ENCODE peak calls at places on chromosomes 2 and 18, in four cellular contexts. One of them, this sample, is unnamed.

GRCh38 chr2:219675206-219675605 is 47.8 kb downstream of the SLC4A3 start:
- DNase-seq in kidney epithelial cell: no peak
- DNase-seq in fibroblast of mammary gland: no peak
- DNase-seq in CD4-positive, alpha-beta T cell: no peak
- DNase-seq in this sample: no peak

GRCh38 chr2:100887713-100888112 is 67.8 kb downstream of the NPAS2 start:
- DNase-seq in CD4-positive, alpha-beta T cell: no peak
- DNase-seq in kidney epithelial cell: no peak
- DNase-seq in fibroblast of mammary gland: no peak
- DNase-seq in this sample: no peak

GRCh38 chr2:66532972-66533868 is 98.3 kb downstream of the MEIS1 start:
- DNase-seq in CD4-positive, alpha-beta T cell: no peak
- DNase-seq in kidney epithelial cell: no peak
- DNase-seq in fibroblast of mammary gland: no peak
- DNase-seq in this sample: no peak

GRCh38 chr2:120308038-120308910 is 37.7 kb upstream of the INHBB start:
- DNase-seq in CD4-positive, alpha-beta T cell: no peak
- DNase-seq in fibroblast of mammary gland: peak; percentile 62
- DNase-seq in kidney epithelial cell: no peak
- DNase-seq in this sample: no peak

GRCh38 chr2:58215429-58215828 is 25.7 kb downstream of the FANCL start:
- DNase-seq in fibroblast of mammary gland: peak; percentile 38
- DNase-seq in CD4-positive, alpha-beta T cell: no peak
- DNase-seq in kidney epithelial cell: no peak
- DNase-seq in this sample: no peak

GRCh38 chr2:126359494-126359893 is 296.5 kb upstream of the GYPC start:
- DNase-seq in fibroblast of mammary gland: peak; percentile 0
- DNase-seq in kidney epithelial cell: no peak
- DNase-seq in CD4-positive, alpha-beta T cell: no peak
- DNase-seq in this sample: no peak

GRCh38 chr2:126900646-126901319 is 2.1 kb downstream of the TEX51 start:
- DNase-seq in fibroblast of mammary gland: no peak
- DNase-seq in CD4-positive, alpha-beta T cell: no peak
- DNase-seq in kidney epithelial cell: no peak
- DNase-seq in this sample: no peak

GRCh38 chr18:55588001-55588875 is at the start of gene TCF4:
- DNase-seq in kidney epithelial cell: no peak
- DNase-seq in CD4-positive, alpha-beta T cell: no peak
- DNase-seq in fibroblast of mammary gland: peak; percentile 50
- DNase-seq in this sample: peak; percentile 55

GRCh38 chr2:203484266-203485112 is 50.6 kb downstream of the RAPH1 start:
- DNase-seq in CD4-positive, alpha-beta T cell: peak; percentile 43
- DNase-seq in fibroblast of mammary gland: peak; percentile 40
- DNase-seq in kidney epithelial cell: no peak
- DNase-seq in this sample: no peak

GRCh38 chr2:40127890-40128548 is 323.9 kb downstream of the SLC8A1 start:
- DNase-seq in fibroblast of mammary gland: peak; percentile 77
- DNase-seq in CD4-positive, alpha-beta T cell: no peak
- DNase-seq in kidney epithelial cell: no peak
- DNase-seq in this sample: no peak

GRCh38 chr2:28344756-28345291 is 47.8 kb upstream of the FOSL2 start:
- DNase-seq in kidney epithelial cell: no peak
- DNase-seq in CD4-positive, alpha-beta T cell: no peak
- DNase-seq in fibroblast of mammary gland: no peak
- DNase-seq in this sample: no peak

GRCh38 chr2:186103276-186103675 is 364.7 kb downstream of the FSIP2 start:
- DNase-seq in fibroblast of mammary gland: no peak
- DNase-seq in kidney epithelial cell: no peak
- DNase-seq in CD4-positive, alpha-beta T cell: no peak
- DNase-seq in this sample: no peak

GRCh38 chr2:170966648-170967396 is 37.8 kb downstream of the GORASP2 start:
- DNase-seq in kidney epithelial cell: no peak
- DNase-seq in CD4-positive, alpha-beta T cell: no peak
- DNase-seq in fibroblast of mammary gland: no peak
- DNase-seq in this sample: no peak

GRCh38 chr2:221676566-221677172 is 104.6 kb upstream of the EPHA4 start:
- DNase-seq in kidney epithelial cell: no peak
- DNase-seq in fibroblast of mammary gland: peak; percentile 22
- DNase-seq in CD4-positive, alpha-beta T cell: no peak
- DNase-seq in this sample: no peak

GRCh38 chr2:97654791-97655190 is 8.9 kb downstream of the COX5B start:
- DNase-seq in CD4-positive, alpha-beta T cell: no peak
- DNase-seq in kidney epithelial cell: no peak
- DNase-seq in fibroblast of mammary gland: no peak
- DNase-seq in this sample: no peak

GRCh38 chr2:69742170-69742952 is 427 bp downstream of the ANXA4 start:
- DNase-seq in CD4-positive, alpha-beta T cell: no peak
- DNase-seq in fibroblast of mammary gland: no peak
- DNase-seq in kidney epithelial cell: no peak
- DNase-seq in this sample: no peak

GRCh38 chr2:41500895-41501294 is 546.9 kb upstream of the PKDCC start:
- DNase-seq in kidney epithelial cell: no peak
- DNase-seq in fibroblast of mammary gland: no peak
- DNase-seq in CD4-positive, alpha-beta T cell: no peak
- DNase-seq in this sample: no peak
- TF ChIP-seq CTCF in kidney epithelial cell: no peak
- TF ChIP-seq CTCF in fibroblast of mammary gland: no peak
- TF ChIP-seq CTCF in CD4-positive, alpha-beta T cell: no peak
- TF ChIP-seq CTCF in this sample: no peak

DNA sequence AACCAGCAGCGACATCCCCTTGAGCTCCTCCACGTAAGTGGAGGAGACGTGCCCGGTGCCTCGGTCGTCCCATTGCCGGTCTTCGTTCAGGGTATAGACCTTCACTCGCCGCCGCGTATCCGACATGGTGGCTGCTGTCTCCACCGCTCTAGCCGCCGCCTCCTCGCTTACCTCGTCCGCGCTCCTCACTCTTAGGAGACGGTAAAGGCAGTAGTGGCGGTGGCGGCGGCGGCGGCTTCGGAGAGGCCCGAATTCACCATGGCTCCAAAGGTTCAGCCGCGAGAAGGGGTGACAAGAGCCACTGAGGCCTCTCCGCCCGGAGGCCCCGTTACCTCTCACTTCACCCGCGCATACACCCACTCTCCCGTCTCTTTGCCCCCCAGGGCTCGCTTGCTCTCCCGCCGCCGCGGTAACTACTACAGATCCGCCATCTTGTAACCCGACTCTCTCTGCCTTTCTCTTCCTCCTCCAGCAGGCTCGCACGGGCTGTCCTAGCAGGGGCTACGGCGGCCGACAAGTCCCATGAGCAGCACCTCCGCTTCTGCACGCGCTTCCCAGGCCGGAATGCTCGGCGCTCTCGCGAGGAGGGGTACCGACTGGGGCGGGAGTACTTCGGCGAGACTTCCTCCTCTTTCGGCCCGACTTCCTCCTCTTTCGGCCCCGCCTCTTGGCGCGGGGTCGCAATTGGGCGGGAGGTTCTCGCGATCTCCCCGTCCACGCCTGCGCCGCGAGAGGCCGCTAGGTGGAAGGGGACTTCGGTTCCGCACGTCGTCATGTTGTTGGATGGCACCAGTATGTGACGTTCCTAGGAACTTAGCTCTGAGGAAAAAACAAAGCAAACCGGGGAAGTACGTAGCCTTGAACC is at the start of gene PPP4R3B:
- DNase-seq in fibroblast of mammary gland: peak; percentile 99
- DNase-seq in kidney epithelial cell: peak; percentile 97
- DNase-seq in CD4-positive, alpha-beta T cell: peak; percentile 97
- DNase-seq in this sample: peak; percentile 96
- TF ChIP-seq CTCF in fibroblast of mammary gland: peak; percentile 15
- TF ChIP-seq CTCF in kidney epithelial cell: peak; percentile 39
- TF ChIP-seq CTCF in CD4-positive, alpha-beta T cell: peak; percentile 35
- TF ChIP-seq CTCF in this sample: no peak

DNA sequence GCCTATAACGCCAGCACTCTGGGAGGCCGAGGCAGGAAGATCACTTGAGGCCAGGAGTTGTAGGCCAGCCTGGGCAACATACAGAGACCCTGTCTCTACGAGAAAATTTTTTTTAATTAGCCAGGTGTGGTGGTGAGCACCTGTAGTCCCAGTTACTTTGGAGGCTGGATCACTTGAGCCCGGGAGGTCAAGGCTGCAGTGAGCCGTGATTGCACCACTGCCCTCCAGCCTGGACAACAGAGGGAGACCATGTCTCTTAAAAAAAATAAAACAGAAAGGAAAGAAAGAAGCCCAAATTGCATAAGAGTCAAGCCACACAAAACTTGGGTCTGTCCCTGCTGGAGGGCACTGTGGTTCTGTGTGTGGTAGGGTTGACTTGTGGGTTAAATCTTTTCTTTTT is 115.3 kb downstream of the ALPK2 start:
- DNase-seq in CD4-positive, alpha-beta T cell: no peak
- DNase-seq in fibroblast of mammary gland: no peak
- DNase-seq in kidney epithelial cell: no peak
- DNase-seq in this sample: no peak
- TF ChIP-seq CTCF in CD4-positive, alpha-beta T cell: no peak
- TF ChIP-seq CTCF in fibroblast of mammary gland: no peak
- TF ChIP-seq CTCF in kidney epithelial cell: no peak
- TF ChIP-seq CTCF in this sample: no peak

DNA sequence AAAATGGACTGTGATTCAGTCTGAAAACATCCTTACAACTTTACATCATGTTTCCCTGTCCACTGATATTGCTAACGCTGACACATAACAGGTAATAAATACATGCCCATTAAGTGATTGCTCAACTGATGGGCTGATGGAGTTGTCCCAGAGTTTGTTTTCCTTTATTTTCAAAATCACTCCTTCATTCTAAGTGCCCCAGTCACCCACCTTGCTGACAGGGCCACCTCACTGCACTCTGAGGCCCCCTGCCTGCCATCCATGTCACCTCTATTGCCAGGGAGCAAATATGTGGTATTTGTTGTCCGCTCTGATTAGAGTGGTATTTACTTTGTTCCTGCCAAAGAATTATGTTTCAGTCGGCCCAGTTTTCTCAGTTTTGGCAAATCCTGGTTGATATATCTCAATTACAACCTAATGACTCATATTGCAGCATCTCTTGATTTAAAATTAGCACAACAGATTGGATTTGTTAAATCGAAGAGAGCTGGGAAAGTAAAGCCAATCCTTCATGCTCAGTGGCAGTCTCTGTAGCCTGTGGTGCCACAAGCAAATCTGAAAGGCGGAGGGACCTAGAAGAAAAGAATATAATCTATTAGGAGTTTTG is 105.1 kb downstream of the RDH14 start:
- DNase-seq in CD4-positive, alpha-beta T cell: no peak
- DNase-seq in fibroblast of mammary gland: peak; percentile 93
- DNase-seq in kidney epithelial cell: no peak
- DNase-seq in this sample: no peak
- TF ChIP-seq CTCF in CD4-positive, alpha-beta T cell: no peak
- TF ChIP-seq CTCF in fibroblast of mammary gland: peak; percentile 44
- TF ChIP-seq CTCF in kidney epithelial cell: peak; percentile 43
- TF ChIP-seq CTCF in this sample: no peak

This sample was measured in activated B cell treated with CpG ODN at 0.5 μM for 24 hours.